ENCODE peak calls at places on chromosomes 5 and 9, in nine cellular contexts. R, Y, O, X, W, Q, S, F and J are unnamed samples.

GRCh38 chr5:27137329-27137728 is 98.9 kb upstream of the CDH9 start:
- DNase-seq in R (no peak), Y (no peak), O (no peak), X (no peak), W (no peak), Q (no peak), S (no peak), F (no peak), J (no peak)

GRCh38 chr9:78858266-78858665 is 561.3 kb downstream of the PSAT1 start:
- DNase-seq in R (no peak), Y (no peak), O (no peak), X (no peak), W (no peak), Q (no peak), S (peak), F (no peak), J (no peak)

GRCh38 chr5:105849701-105850100 is 1821.0 kb downstream of the EFNA5 start:
- DNase-seq in R (no peak), Y (no peak), O (no peak), X (no peak), W (no peak), Q (no peak), S (no peak), F (peak), J (no peak)

GRCh38 chr5:99102073-99102697 is 173.4 kb upstream of the CHD1 start:
- DNase-seq in R (no peak), Y (no peak), O (no peak), X (no peak), W (no peak), Q (no peak), S (peak), F (no peak), J (no peak)

GRCh38 chr9:16309350-16310271 is 560.9 kb downstream of the BNC2 start:
- DNase-seq in R (no peak), Y (no peak), O (peak), X (no peak), W (no peak), Q (no peak), S (no peak), F (no peak), J (no peak)

GRCh38 chr9:79651251-79651795 is 79.6 kb downstream of the TLE4 start:
- DNase-seq in R (no peak), Y (no peak), O (no peak), X (no peak), W (no peak), Q (no peak), S (no peak), F (no peak), J (no peak)

GRCh38 chr9:99300103-99300439 is 78.0 kb downstream of the SEC61B start:
- DNase-seq in R (no peak), Y (no peak), O (no peak), X (no peak), W (no peak), Q (no peak), S (no peak), F (no peak), J (no peak)

GRCh38 chr5:32443541-32444190 is 874 bp downstream of the ZFR start:
- DNase-seq in R (peak), Y (peak), O (peak), X (peak), W (peak), Q (peak), S (peak), F (peak), J (peak)

GRCh38 chr5:122063836-122064235 is 14.2 kb downstream of the LOX start:
- DNase-seq in R (no peak), Y (no peak), O (no peak), X (no peak), W (no peak), Q (no peak), S (no peak), F (peak), J (no peak)

GRCh38 chr5:127313847-127314473 is 23.4 kb downstream of the MEGF10 start:
- DNase-seq in R (peak), Y (no peak), O (peak), X (peak), W (peak), Q (peak), S (peak), F (peak), J (peak)

GRCh38 chr5:155792873-155793272 is 534.1 kb upstream of the SGCD start:
- DNase-seq in R (no peak), Y (no peak), O (no peak), X (no peak), W (no peak), Q (no peak), S (no peak), F (no peak), J (no peak)

GRCh38 chr5:178421699-178422399 is 168.3 kb downstream of the COL23A1 start:
- DNase-seq in R (no peak), Y (no peak), O (no peak), X (no peak), W (no peak), Q (no peak), S (no peak), F (no peak), J (no peak)

GRCh38 chr9:33414263-33414662 is 11.9 kb upstream of the AQP7 start:
- DNase-seq in R (no peak), Y (no peak), O (no peak), X (no peak), W (no peak), Q (no peak), S (no peak), F (no peak), J (no peak)

DNA sequence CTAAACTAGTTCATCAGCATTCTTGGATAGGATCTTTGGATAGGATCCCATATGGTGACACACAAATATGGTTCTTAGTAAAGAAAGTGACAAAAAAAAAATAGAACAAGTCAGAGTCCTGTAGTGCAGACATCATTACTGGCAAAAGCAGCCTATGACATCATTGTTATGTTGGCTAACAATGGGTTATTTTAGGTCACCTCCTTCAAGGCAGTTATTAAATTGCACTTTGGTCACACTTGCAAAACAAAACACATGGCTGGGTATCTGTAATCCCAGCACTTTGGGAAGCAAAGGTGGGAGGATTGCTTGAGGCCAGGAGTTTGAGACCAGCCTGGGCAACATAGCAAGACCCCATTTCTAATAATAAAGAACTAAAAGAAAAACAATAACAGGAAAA is 185.9 kb downstream of the KIAA0825 start:
- DNase-seq in R (peak), Y (no peak), O (no peak), X (no peak), W (no peak), Q (no peak), S (no peak), F (no peak), J (no peak)
- H3K27ac ChIP-seq in R (peak), Y (no peak), O (peak), X (no peak), W (no peak), Q (no peak), S (no peak), F (no peak), J (no peak)

GRCh38 chr9:108640211-108640610 is 215.6 kb downstream of the ACTL7B start:
- DNase-seq in R (no peak), Y (no peak), O (no peak), X (no peak), W (no peak), Q (no peak), S (no peak), F (no peak), J (no peak)
- H3K27ac ChIP-seq in R (no peak), Y (no peak), O (no peak), X (no peak), W (no peak), Q (no peak), S (no peak), F (no peak), J (no peak)

GRCh38 chr9:133273819-133274218 is 1.2 kb downstream of the ABO start:
- DNase-seq in R (no peak), Y (no peak), O (no peak), X (no peak), W (no peak), Q (no peak), S (no peak), F (no peak), J (no peak)
- H3K27ac ChIP-seq in R (no peak), Y (no peak), O (peak), X (peak), W (no peak), Q (no peak), S (no peak), F (no peak), J (no peak)

GRCh38 chr9:129608561-129609481 is 12.1 kb downstream of the C9orf50 start:
- DNase-seq in R (peak), Y (no peak), O (no peak), X (no peak), W (no peak), Q (peak), S (no peak), F (no peak), J (no peak)

GRCh38 chr9:129604766-129605163 is 16.1 kb downstream of the C9orf50 start:
- DNase-seq in R (peak), Y (no peak), O (no peak), X (no peak), W (no peak), Q (no peak), S (no peak), F (no peak), J (no peak)

GRCh38 chr9:129606161-129607025 is 14.5 kb downstream of the C9orf50 start:
- DNase-seq in R (no peak), Y (no peak), O (peak), X (no peak), W (no peak), Q (no peak), S (no peak), F (no peak), J (no peak)

GRCh38 chr9:129609486-129610192 is 11.3 kb downstream of the C9orf50 start:
- DNase-seq in R (peak), Y (peak), O (peak), X (peak), W (no peak), Q (peak), S (peak), F (peak), J (no peak)

GRCh38 chr9:129607026-129607397 is 13.9 kb downstream of the C9orf50 start:
- DNase-seq in R (no peak), Y (no peak), O (no peak), X (no peak), W (no peak), Q (no peak), S (no peak), F (no peak), J (no peak)
- H3K27ac ChIP-seq in R (peak), Y (peak), O (peak), X (no peak), W (peak), Q (peak), S (no peak), F (peak), J (peak)

DNA sequence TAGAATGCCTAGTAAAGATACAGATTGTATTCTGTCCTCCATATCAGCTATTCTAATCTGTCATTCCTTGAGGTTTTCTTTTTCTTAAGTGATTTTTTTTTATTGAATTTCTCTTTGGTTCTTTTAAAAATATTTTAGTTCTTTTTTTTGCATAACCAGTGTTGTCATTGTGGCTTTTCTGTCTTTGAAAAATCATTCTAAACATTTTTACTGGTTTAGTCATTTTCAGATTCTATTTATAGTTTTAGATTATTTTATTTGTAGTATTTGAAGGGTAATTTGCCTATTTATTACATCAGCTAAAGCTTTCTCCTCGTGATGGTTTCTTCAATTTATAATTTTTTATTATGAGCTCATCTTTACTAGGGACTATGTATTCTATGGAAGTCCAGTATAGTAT is 78.1 kb downstream of the NDUFAF2 start:
- DNase-seq in R (no peak), Y (no peak), O (no peak), X (no peak), W (no peak), Q (no peak), S (no peak), F (no peak), J (no peak)
- H3K27ac ChIP-seq in R (peak), Y (no peak), O (no peak), X (no peak), W (no peak), Q (no peak), S (no peak), F (peak), J (no peak)